ENCODE peak calls at places on chromosome 17, in six cellular contexts. L, W, J, G, D and K are unnamed samples.

GRCh38 chr17:1484586-1485310 is 7.7 kb downstream of the MYO1C start:
- DNase-seq in J (peak), D (no peak), L (peak), W (peak), G (peak), K (peak)

GRCh38 chr17:63930951-63931575 is 1.1 kb downstream of the CD79B start:
- DNase-seq in L (peak), J (peak), W (no peak), D (peak), G (peak), K (no peak)

GRCh38 chr17:39867891-39868553 is at the start of gene ZPBP2:
- DNase-seq in D (peak), G (peak), J (peak), L (no peak), W (no peak), K (no peak)

GRCh38 chr17:52648995-52649394 is 490.5 kb upstream of the CA10 start:
- DNase-seq in L (no peak), J (no peak), D (no peak), G (no peak), W (no peak), K (no peak)

GRCh38 chr17:67528751-67529436 is 151.8 kb downstream of the PITPNC1 start:
- DNase-seq in W (peak), L (peak), G (no peak), D (no peak), J (peak), K (peak)

GRCh38 chr17:3976675-3977171 is 12.5 kb upstream of the ATP2A3 start:
- DNase-seq in G (no peak), W (no peak), J (no peak), L (peak), D (no peak), K (no peak)

GRCh38 chr17:79621151-79621940 is 10.5 kb upstream of the RBFOX3 start:
- DNase-seq in D (no peak), L (no peak), W (no peak), G (no peak), J (peak), K (no peak)

GRCh38 chr17:78117027-78117981 is 11.3 kb downstream of the TMC6 start:
- DNase-seq in G (no peak), L (no peak), J (peak), W (peak), D (no peak), K (no peak)

GRCh38 chr17:43570518-43570928 is 24.4 kb upstream of the ETV4 start:
- DNase-seq in W (peak), G (no peak), D (no peak), J (peak), L (no peak), K (no peak)

GRCh38 chr17:2194778-2195417 is 108.7 kb downstream of the SMG6 start:
- DNase-seq in W (no peak), L (no peak), J (peak), D (no peak), G (no peak), K (no peak)

GRCh38 chr17:50079334-50080095 is 15.6 kb upstream of the PDK2 start:
- DNase-seq in L (no peak), D (peak), J (peak), G (no peak), W (peak), K (no peak)

GRCh38 chr17:21241564-21241963 is 11.6 kb downstream of the NATD1 start:
- DNase-seq in D (no peak), W (no peak), L (no peak), J (no peak), G (no peak), K (no peak)

GRCh38 chr17:1095093-1095852 is 84.5 kb downstream of the ABR start:
- DNase-seq in D (no peak), W (no peak), J (no peak), G (no peak), L (no peak), K (no peak)

GRCh38 chr17:57293077-57293476 is 36.8 kb downstream of the MSI2 start:
- DNase-seq in G (no peak), D (no peak), J (no peak), W (peak), L (no peak), K (no peak)

GRCh38 chr17:77279448-77280303 is 138.9 kb downstream of the SEC14L1 start:
- DNase-seq in W (no peak), J (peak), D (no peak), L (no peak), G (no peak), K (no peak)